ENCODE peak calls at places on chromosomes 3 and 15, in four cellular contexts. One of them, this sample, is unnamed.

GRCh38 chr15:55942332-55942731 is 51.1 kb downstream of the NEDD4 start:
- DNase-seq in GM23338: no peak
- DNase-seq in NCI-H2081: no peak
- DNase-seq in T-helper 1 cell: no peak
- DNase-seq in this sample: peak

GRCh38 chr3:182226995-182227394 is 515.3 kb downstream of the SOX2 start:
- DNase-seq in GM23338: peak
- DNase-seq in NCI-H2081: no peak
- DNase-seq in T-helper 1 cell: no peak
- DNase-seq in this sample: no peak

GRCh38 chr3:59251899-59252298 is 202.1 kb upstream of the CFAP20DC start:
- DNase-seq in GM23338: no peak
- DNase-seq in NCI-H2081: no peak
- DNase-seq in T-helper 1 cell: no peak
- DNase-seq in this sample: no peak

GRCh38 chr15:22257668-22258401 is 177.5 kb downstream of the OR4M2 start:
- DNase-seq in GM23338: no peak
- DNase-seq in NCI-H2081: no peak
- DNase-seq in T-helper 1 cell: no peak
- DNase-seq in this sample: no peak

GRCh38 chr15:87730706-87731105 is 525.8 kb downstream of the NTRK3 start:
- DNase-seq in GM23338: no peak
- DNase-seq in NCI-H2081: no peak
- DNase-seq in T-helper 1 cell: no peak
- DNase-seq in this sample: no peak

GRCh38 chr3:4897765-4898453 is 81.3 kb upstream of the BHLHE40 start:
- DNase-seq in GM23338: no peak
- DNase-seq in NCI-H2081: no peak
- DNase-seq in T-helper 1 cell: no peak
- DNase-seq in this sample: no peak

GRCh38 chr3:51703026-51703775 is 3.7 kb upstream of the GRM2 start:
- DNase-seq in GM23338: peak
- DNase-seq in NCI-H2081: peak
- DNase-seq in T-helper 1 cell: no peak
- DNase-seq in this sample: no peak

GRCh38 chr3:45657853-45658252 is 31.3 kb upstream of the SACM1L start:
- DNase-seq in GM23338: no peak
- DNase-seq in NCI-H2081: no peak
- DNase-seq in T-helper 1 cell: no peak
- DNase-seq in this sample: no peak

GRCh38 chr15:70096975-70097336 is 761 bp downstream of the TLE3 start:
- DNase-seq in GM23338: no peak
- DNase-seq in NCI-H2081: no peak
- DNase-seq in T-helper 1 cell: no peak
- DNase-seq in this sample: no peak

GRCh38 chr3:29868702-29869101 is 587.8 kb downstream of the RBMS3 start:
- DNase-seq in GM23338: peak
- DNase-seq in NCI-H2081: no peak
- DNase-seq in T-helper 1 cell: no peak
- DNase-seq in this sample: no peak

GRCh38 chr3:72164635-72164978 is 379.7 kb upstream of the PROK2 start:
- DNase-seq in GM23338: no peak
- DNase-seq in NCI-H2081: no peak
- DNase-seq in T-helper 1 cell: no peak
- DNase-seq in this sample: no peak

GRCh38 chr3:115100172-115100571 is 46.9 kb downstream of the ZBTB20 start:
- DNase-seq in GM23338: peak
- DNase-seq in NCI-H2081: peak
- DNase-seq in T-helper 1 cell: peak
- DNase-seq in this sample: no peak

GRCh38 chr3:9349321-9350117 is 13.3 kb upstream of the THUMPD3 start:
- DNase-seq in GM23338: no peak
- DNase-seq in NCI-H2081: no peak
- DNase-seq in T-helper 1 cell: no peak
- DNase-seq in this sample: no peak

GRCh38 chr15:88623061-88623460 is 1.9 kb downstream of the AEN start:
- DNase-seq in GM23338: no peak
- DNase-seq in NCI-H2081: no peak
- DNase-seq in T-helper 1 cell: peak
- DNase-seq in this sample: no peak

GRCh38 chr3:188431553-188431952 is 277.6 kb downstream of the LPP start:
- DNase-seq in GM23338: no peak
- DNase-seq in NCI-H2081: no peak
- DNase-seq in T-helper 1 cell: no peak
- DNase-seq in this sample: no peak

GRCh38 chr15:60350121-60350520 is 47.7 kb downstream of the ANXA2 start:
- DNase-seq in GM23338: no peak
- DNase-seq in NCI-H2081: no peak
- DNase-seq in T-helper 1 cell: no peak
- DNase-seq in this sample: no peak

GRCh38 chr3:37701729-37702128 is 160.0 kb upstream of the CTDSPL start:
- DNase-seq in GM23338: no peak
- DNase-seq in NCI-H2081: no peak
- DNase-seq in T-helper 1 cell: no peak
- DNase-seq in this sample: no peak

GRCh38 chr15:20353966-20354883 is 187.4 kb downstream of the GOLGA6L6 start:
- DNase-seq in GM23338: no peak
- DNase-seq in NCI-H2081: no peak
- DNase-seq in T-helper 1 cell: no peak
- DNase-seq in this sample: no peak

GRCh38 chr3:46372492-46373359 is 2.0 kb downstream of the CCR5 start:
- DNase-seq in GM23338: peak
- DNase-seq in NCI-H2081: no peak
- DNase-seq in T-helper 1 cell: peak
- DNase-seq in this sample: peak

GRCh38 chr3:66047321-66048050 is 8.8 kb upstream of the MAGI1 start:
- DNase-seq in GM23338: no peak
- DNase-seq in NCI-H2081: no peak
- DNase-seq in T-helper 1 cell: no peak
- DNase-seq in this sample: no peak

GRCh38 chr15:70235347-70235746 is 137.6 kb upstream of the TLE3 start:
- DNase-seq in GM23338: no peak
- DNase-seq in NCI-H2081: no peak
- DNase-seq in T-helper 1 cell: no peak
- DNase-seq in this sample: no peak

GRCh38 chr15:91942676-91943417 is 89.3 kb downstream of the SLCO3A1 start:
- DNase-seq in GM23338: no peak
- DNase-seq in NCI-H2081: peak
- DNase-seq in T-helper 1 cell: peak
- DNase-seq in this sample: peak

GRCh38 chr15:48693474-48693873 is 48.0 kb upstream of the FBN1 start:
- DNase-seq in GM23338: no peak
- DNase-seq in NCI-H2081: no peak
- DNase-seq in T-helper 1 cell: no peak
- DNase-seq in this sample: no peak

This sample was measured in GDM1.